ENCODE peak calls at places on chromosome 11, in four cellular contexts. V, Q, I and U are unnamed samples.

GRCh38 chr11:47324520-47324919 is 28.0 kb downstream of the MYBPC3 start:
- DNase-seq in V (no peak), Q (no peak), I (no peak), U (no peak)

GRCh38 chr11:67507242-67507890 is 596 bp downstream of the CDK2AP2 start:
- DNase-seq in V (no peak), Q (no peak), I (no peak), U (no peak)

GRCh38 chr11:66918751-66919150 is 39.4 kb downstream of the PC start:
- DNase-seq in V (no peak), Q (no peak), I (no peak), U (no peak)

GRCh38 chr11:69055598-69056516 is 7.1 kb downstream of the TPCN2 start:
- DNase-seq in V (no peak), Q (peak; percentile 84), I (no peak), U (no peak)

GRCh38 chr11:128290106-128290840 is 297.1 kb downstream of the ETS1 start:
- DNase-seq in V (peak; percentile 67), Q (peak; percentile 86), I (peak; percentile 83), U (peak; percentile 80)

GRCh38 chr11:123576082-123576481 is 78.3 kb downstream of the SCN3B start:
- DNase-seq in V (no peak), Q (peak; percentile 28), I (no peak), U (no peak)

GRCh38 chr11:78791254-78791653 is 216.6 kb upstream of the NARS2 start:
- DNase-seq in V (no peak), Q (no peak), I (no peak), U (no peak)

GRCh38 chr11:60921777-60922335 is 2.4 kb upstream of the TMEM132A start:
- DNase-seq in V (no peak), Q (no peak), I (no peak), U (no peak)

GRCh38 chr11:126834149-126834548 is 166.4 kb downstream of the KIRREL3 start:
- DNase-seq in V (peak; percentile 48), Q (no peak), I (peak; percentile 76), U (no peak)

GRCh38 chr11:66987158-66987620 is 12.1 kb downstream of the C11orf86 start:
- DNase-seq in V (no peak), Q (no peak), I (no peak), U (no peak)

GRCh38 chr11:83602116-83602515 is 315.9 kb upstream of the CCDC90B start:
- DNase-seq in V (no peak), Q (no peak), I (no peak), U (no peak)

GRCh38 chr11:134139873-134140331 is 71.0 kb downstream of the JAM3 start:
- DNase-seq in V (peak; percentile 52), Q (peak; percentile 47), I (peak; percentile 72), U (peak; percentile 65)

GRCh38 chr11:134036484-134037092 is 32.3 kb upstream of the JAM3 start:
- DNase-seq in V (no peak), Q (no peak), I (no peak), U (no peak)

GRCh38 chr11:133115099-133115498 is 417.2 kb downstream of the OPCML start:
- DNase-seq in V (no peak), Q (no peak), I (no peak), U (no peak)

GRCh38 chr11:57804466-57804865 is 42.9 kb downstream of the CTNND1 start:
- DNase-seq in V (no peak), Q (no peak), I (no peak), U (no peak)

GRCh38 chr11:62392944-62393628 is 25.7 kb upstream of the SCGB1A1 start:
- DNase-seq in V (no peak), Q (peak; percentile 36), I (no peak), U (no peak)

GRCh38 chr11:67374571-67375276 is 1.3 kb upstream of the CLCF1 start:
- DNase-seq in V (no peak), Q (no peak), I (no peak), U (no peak)

GRCh38 chr11:114846040-114846791 is 167.9 kb downstream of the NXPE2 start:
- DNase-seq in V (no peak), Q (no peak), I (no peak), U (no peak)

GRCh38 chr11:61127991-61128390 is 25.7 kb downstream of the CD5 start:
- DNase-seq in V (no peak), Q (no peak), I (no peak), U (no peak)

GRCh38 chr11:62853279-62853965 is 14.0 kb upstream of the WDR74 start:
- DNase-seq in V (no peak), Q (no peak), I (no peak), U (no peak)

GRCh38 chr11:81174646-81175330 is 1558.9 kb downstream of the FAM181B start:
- DNase-seq in V (no peak), Q (no peak), I (no peak), U (no peak)

GRCh38 chr11:48020092-48020755 is 39.9 kb downstream of the PTPRJ start:
- DNase-seq in V (no peak), Q (peak; percentile 69), I (no peak), U (no peak)

GRCh38 chr11:5605849-5606248 is 9.4 kb downstream of the TRIM6 start:
- DNase-seq in V (peak; percentile 74), Q (no peak), I (no peak), U (no peak)

GRCh38 chr11:35235944-35236666 is 97.1 kb downstream of the CD44 start:
- DNase-seq in V (no peak), Q (no peak), I (peak; percentile 24), U (no peak)

GRCh38 chr11:66950113-66950535 is 8.1 kb downstream of the PC start:
- DNase-seq in V (no peak), Q (no peak), I (no peak), U (no peak)

GRCh38 chr11:65934014-65934413 is 11.3 kb upstream of the TSGA10IP start:
- DNase-seq in V (no peak), Q (no peak), I (no peak), U (no peak)

GRCh38 chr11:59195596-59195995 is 17.1 kb downstream of the MPEG1 start:
- DNase-seq in V (no peak), Q (no peak), I (no peak), U (no peak)

GRCh38 chr11:68311155-68312116 is 955 bp upstream of the LRP5 start:
- DNase-seq in V (no peak), Q (no peak), I (no peak), U (no peak)

GRCh38 chr11:26971961-26972360 is 22.0 kb upstream of the FIBIN start:
- DNase-seq in V (no peak), Q (no peak), I (no peak), U (no peak)

GRCh38 chr11:80084614-80085013 is 643.8 kb upstream of the TENM4 start:
- DNase-seq in V (no peak), Q (no peak), I (no peak), U (no peak)

GRCh38 chr11:75280770-75281468 is 40.3 kb downstream of the TPBGL start:
- DNase-seq in V (no peak), Q (no peak), I (no peak), U (no peak)